ENCODE peak calls at places on chromosomes 1 and 21, in five cellular contexts. One of them, this sample, is unnamed.
A peak's percentile ranks its signal among the peaks of the same experiment; 100 is the strongest.

GRCh38 chr1:46131093-46131492 is 1.3 kb downstream of the PIK3R3 start:
- DNase-seq in sigmoid colon: no peak
- DNase-seq in small intestine: peak; percentile 9
- DNase-seq in adipocyte: peak; percentile 56
- DNase-seq in tibial artery: no peak
- DNase-seq in this sample: peak; percentile 23

GRCh38 chr1:153881764-153882163 is 41.0 kb downstream of the GATAD2B start:
- DNase-seq in sigmoid colon: no peak
- DNase-seq in small intestine: no peak
- DNase-seq in adipocyte: peak; percentile 64
- DNase-seq in tibial artery: no peak
- DNase-seq in this sample: no peak

GRCh38 chr1:32884726-32885125 is 1.6 kb upstream of the HPCA start:
- DNase-seq in sigmoid colon: no peak
- DNase-seq in small intestine: no peak
- DNase-seq in adipocyte: no peak
- DNase-seq in tibial artery: no peak
- DNase-seq in this sample: no peak

GRCh38 chr1:201026234-201026633 is 2.7 kb upstream of the KIF21B start:
- DNase-seq in sigmoid colon: no peak
- DNase-seq in small intestine: no peak
- DNase-seq in adipocyte: no peak
- DNase-seq in tibial artery: no peak
- DNase-seq in this sample: no peak

GRCh38 chr1:21541835-21542234 is 32.6 kb downstream of the ALPL start:
- DNase-seq in sigmoid colon: no peak
- DNase-seq in small intestine: no peak
- DNase-seq in adipocyte: peak; percentile 12
- DNase-seq in tibial artery: peak; percentile 37
- DNase-seq in this sample: no peak

GRCh38 chr1:59769412-59770095 is 45.2 kb upstream of the HOOK1 start:
- DNase-seq in sigmoid colon: no peak
- DNase-seq in small intestine: no peak
- DNase-seq in adipocyte: no peak
- DNase-seq in tibial artery: no peak
- DNase-seq in this sample: no peak

GRCh38 chr1:208007319-208007937 is 96.5 kb upstream of the CD34 start:
- DNase-seq in sigmoid colon: no peak
- DNase-seq in small intestine: no peak
- DNase-seq in adipocyte: no peak
- DNase-seq in tibial artery: no peak
- DNase-seq in this sample: no peak

GRCh38 chr21:33931799-33932390 is 16.3 kb upstream of the ATP5PO start:
- DNase-seq in sigmoid colon: no peak
- DNase-seq in small intestine: peak; percentile 61
- DNase-seq in adipocyte: peak; percentile 37
- DNase-seq in tibial artery: no peak
- DNase-seq in this sample: no peak

GRCh38 chr1:67908260-67908936 is 75.1 kb upstream of the GNG12 start:
- DNase-seq in sigmoid colon: no peak
- DNase-seq in small intestine: no peak
- DNase-seq in adipocyte: no peak
- DNase-seq in tibial artery: no peak
- DNase-seq in this sample: peak; percentile 63

GRCh38 chr1:101540161-101540560 is 303.3 kb downstream of the S1PR1 start:
- DNase-seq in sigmoid colon: no peak
- DNase-seq in small intestine: no peak
- DNase-seq in adipocyte: no peak
- DNase-seq in tibial artery: no peak
- DNase-seq in this sample: no peak

GRCh38 chr1:17046043-17046657 is 7.7 kb downstream of the SDHB start:
- DNase-seq in sigmoid colon: no peak
- DNase-seq in small intestine: peak; percentile 44
- DNase-seq in adipocyte: peak; percentile 87
- DNase-seq in tibial artery: no peak
- DNase-seq in this sample: peak; percentile 67

GRCh38 chr1:76933847-76934657 is 66.8 kb downstream of the ST6GALNAC5 start:
- DNase-seq in sigmoid colon: no peak
- DNase-seq in small intestine: no peak
- DNase-seq in adipocyte: no peak
- DNase-seq in tibial artery: no peak
- DNase-seq in this sample: no peak

GRCh38 chr1:150906329-150906728 is 19.4 kb downstream of the CTXND2 start:
- DNase-seq in sigmoid colon: no peak
- DNase-seq in small intestine: no peak
- DNase-seq in adipocyte: no peak
- DNase-seq in tibial artery: no peak
- DNase-seq in this sample: no peak

GRCh38 chr21:45975017-45975595 is 6.5 kb upstream of the COL6A1 start:
- DNase-seq in sigmoid colon: peak; percentile 95
- DNase-seq in small intestine: no peak
- DNase-seq in adipocyte: peak; percentile 53
- DNase-seq in tibial artery: peak; percentile 67
- DNase-seq in this sample: no peak

GRCh38 chr21:45582128-45582527 is 39.9 kb upstream of the SLC19A1 start:
- DNase-seq in sigmoid colon: no peak
- DNase-seq in small intestine: no peak
- DNase-seq in adipocyte: no peak
- DNase-seq in tibial artery: no peak
- DNase-seq in this sample: no peak

GRCh38 chr1:71587961-71588360 is 507.1 kb upstream of the ZRANB2 start:
- DNase-seq in sigmoid colon: no peak
- DNase-seq in small intestine: no peak
- DNase-seq in adipocyte: peak; percentile 83
- DNase-seq in tibial artery: no peak
- DNase-seq in this sample: peak; percentile 34
- H3K4me3 ChIP-seq in sigmoid colon: no peak overlapping the region
- H3K4me3 ChIP-seq in small intestine: no peak overlapping the region
- H3K4me3 ChIP-seq in adipocyte: no peak overlapping the region
- H3K4me3 ChIP-seq in tibial artery: no peak overlapping the region
- H3K4me3 ChIP-seq in this sample: no peak overlapping the region

GRCh38 chr1:226596531-226597165 is 48.1 kb downstream of the STUM start:
- DNase-seq in sigmoid colon: peak; percentile 62
- DNase-seq in small intestine: no peak
- DNase-seq in adipocyte: no peak
- DNase-seq in tibial artery: peak; percentile 6
- DNase-seq in this sample: no peak
- H3K27me3 ChIP-seq in sigmoid colon: no peaks in the 10 kb centered on the region
- H3K27me3 ChIP-seq in small intestine: no peaks in the 10 kb centered on the region
- H3K27me3 ChIP-seq in adipocyte: peaks cover 37% of the 10 kb centered on the region
- H3K27me3 ChIP-seq in tibial artery: no peaks in the 10 kb centered on the region
- H3K27me3 ChIP-seq in this sample: peaks cover 1% of the 10 kb centered on the region

GRCh38 chr1:28247603-28248272 is 11.6 kb upstream of the SESN2 start:
- DNase-seq in sigmoid colon: no peak
- DNase-seq in small intestine: no peak
- DNase-seq in adipocyte: no peak
- DNase-seq in tibial artery: no peak
- DNase-seq in this sample: no peak
- H3K4me3 ChIP-seq in sigmoid colon: peak overlapping the region; percentile 59
- H3K4me3 ChIP-seq in small intestine: no peak overlapping the region
- H3K4me3 ChIP-seq in adipocyte: peak overlapping the region; percentile 56
- H3K4me3 ChIP-seq in tibial artery: peak overlapping the region; percentile 70
- H3K4me3 ChIP-seq in this sample: no peak overlapping the region

DNA sequence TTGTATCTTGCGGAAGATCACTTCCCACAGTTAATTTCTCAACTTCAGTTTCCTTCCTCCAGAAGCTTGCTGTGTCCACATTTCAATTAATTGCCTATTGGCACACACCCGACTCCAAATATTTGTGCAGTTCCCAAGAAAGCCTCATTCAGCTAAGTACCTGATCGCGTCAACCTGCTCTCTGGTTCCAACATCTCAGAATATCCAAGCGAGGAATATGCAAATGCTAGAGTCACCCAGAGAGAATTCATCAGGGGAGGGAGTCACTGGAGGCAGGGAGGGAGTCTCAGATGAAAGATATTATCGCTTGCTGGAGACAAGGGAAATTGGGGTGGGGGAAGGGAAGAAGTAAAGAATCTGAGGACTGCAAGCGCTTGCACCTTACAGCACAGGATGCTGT is 351.3 kb downstream of the RRAGC start:
- DNase-seq in sigmoid colon: no peak
- DNase-seq in small intestine: no peak
- DNase-seq in adipocyte: no peak
- DNase-seq in tibial artery: no peak
- DNase-seq in this sample: peak; percentile 12
- H3K27me3 ChIP-seq in sigmoid colon: no peaks in the 10 kb centered on the region
- H3K27me3 ChIP-seq in small intestine: peaks cover 9% of the 10 kb centered on the region
- H3K27me3 ChIP-seq in adipocyte: peaks cover 17% of the 10 kb centered on the region
- H3K27me3 ChIP-seq in tibial artery: peaks cover 40% of the 10 kb centered on the region
- H3K27me3 ChIP-seq in this sample: peaks cover 6% of the 10 kb centered on the region

GRCh38 chr1:24355466-24355865 is 36.3 kb downstream of the GRHL3 start:
- DNase-seq in sigmoid colon: no peak
- DNase-seq in small intestine: no peak
- DNase-seq in adipocyte: no peak
- DNase-seq in tibial artery: no peak
- DNase-seq in this sample: no peak
- H3K4me3 ChIP-seq in sigmoid colon: no peak overlapping the region
- H3K4me3 ChIP-seq in small intestine: no peak overlapping the region
- H3K4me3 ChIP-seq in adipocyte: no peak overlapping the region
- H3K4me3 ChIP-seq in tibial artery: no peak overlapping the region
- H3K4me3 ChIP-seq in this sample: no peak overlapping the region

DNA sequence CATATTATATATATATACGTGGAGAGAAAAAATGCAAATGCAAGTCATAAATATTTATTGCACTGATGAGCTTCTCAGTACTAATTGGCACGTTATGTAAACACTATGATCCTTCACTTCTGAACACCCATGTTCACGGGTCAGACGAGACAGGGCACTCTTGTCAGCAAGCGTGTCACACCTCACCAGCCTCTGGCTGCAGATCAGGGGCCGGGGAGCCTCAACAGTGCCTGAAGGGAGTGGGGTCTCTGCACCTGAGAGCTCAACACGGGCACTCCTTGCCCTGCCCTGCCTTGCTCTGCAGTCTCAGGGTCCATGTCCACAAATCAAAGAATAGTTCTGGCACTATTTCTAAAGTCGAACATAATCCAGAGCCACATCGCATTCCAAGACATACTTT is 409 bp upstream of the HIVEP3 start:
- DNase-seq in sigmoid colon: no peak
- DNase-seq in small intestine: no peak
- DNase-seq in adipocyte: no peak
- DNase-seq in tibial artery: no peak
- DNase-seq in this sample: no peak
- H3K27me3 ChIP-seq in sigmoid colon: no peaks in the 10 kb centered on the region
- H3K27me3 ChIP-seq in small intestine: no peaks in the 10 kb centered on the region
- H3K27me3 ChIP-seq in adipocyte: no peaks in the 10 kb centered on the region
- H3K27me3 ChIP-seq in tibial artery: no peaks in the 10 kb centered on the region
- H3K27me3 ChIP-seq in this sample: no peaks in the 10 kb centered on the region

GRCh38 chr1:88774151-88774556 is 90.1 kb downstream of the PKN2 start:
- DNase-seq in sigmoid colon: no peak
- DNase-seq in small intestine: peak; percentile 98
- DNase-seq in adipocyte: no peak
- DNase-seq in tibial artery: no peak
- DNase-seq in this sample: peak; percentile 99
- H3K4me3 ChIP-seq in sigmoid colon: no peak overlapping the region
- H3K4me3 ChIP-seq in small intestine: no peak overlapping the region
- H3K4me3 ChIP-seq in adipocyte: no peak overlapping the region
- H3K4me3 ChIP-seq in tibial artery: no peak overlapping the region
- H3K4me3 ChIP-seq in this sample: no peak overlapping the region

DNA sequence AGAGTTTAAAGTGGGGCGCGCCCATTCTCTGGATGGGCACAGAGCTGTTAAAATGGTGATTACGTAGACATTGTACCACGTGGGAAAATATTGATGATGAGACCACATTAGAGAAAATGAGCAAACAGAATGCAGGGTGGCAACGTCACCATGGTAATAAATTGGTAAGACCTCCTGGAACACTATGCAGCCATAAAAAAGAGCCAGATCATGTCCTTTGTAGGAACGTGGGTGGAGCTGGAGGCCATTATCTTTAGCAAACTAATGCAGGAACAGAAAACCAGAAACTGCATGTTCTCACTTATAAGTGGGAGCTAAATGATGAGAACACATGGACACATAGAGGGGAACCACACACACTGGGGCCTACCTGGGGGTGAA is 53.5 kb upstream of the CLDN14 start:
- DNase-seq in sigmoid colon: no peak
- DNase-seq in small intestine: no peak
- DNase-seq in adipocyte: no peak
- DNase-seq in tibial artery: no peak
- DNase-seq in this sample: no peak
- H3K27me3 ChIP-seq in sigmoid colon: no peaks in the 10 kb centered on the region
- H3K27me3 ChIP-seq in small intestine: peaks cover 9% of the 10 kb centered on the region
- H3K27me3 ChIP-seq in adipocyte: peaks cover 44% of the 10 kb centered on the region
- H3K27me3 ChIP-seq in tibial artery: peaks cover 38% of the 10 kb centered on the region
- H3K27me3 ChIP-seq in this sample: peaks cover 5% of the 10 kb centered on the region